ENCODE peak calls at places on chromosomes 2 and 18, in seven cellular contexts. H is ascending aorta, T is fibroblast of pulmonary artery, N is lower lobe of right lung, V is fibroblast of villous mesenchyme, J is fibroblast of mammary gland, G is ovary. X is an unnamed sample.

GRCh38 chr2:214651451-214651850 is 158.0 kb downstream of the BARD1 start:
- DNase-seq in H (no peak), T (no peak), N (no peak), V (peak; percentile 19), J (peak; percentile 3), G (no peak), X (no peak)

GRCh38 chr2:197163755-197164753 is 146.5 kb downstream of the ANKRD44 start:
- DNase-seq in H (no peak), T (no peak), N (no peak), V (no peak), J (no peak), G (peak; percentile 24), X (no peak)

GRCh38 chr2:61889212-61889956 is 928 bp upstream of the CCT4 start:
- DNase-seq in H (no peak), T (no peak), N (no peak), V (peak; percentile 16), J (no peak), G (peak; percentile 53), X (no peak)

GRCh38 chr18:79515944-79516351 is 120.2 kb downstream of the NFATC1 start:
- DNase-seq in H (no peak), T (no peak), N (no peak), V (no peak), J (no peak), G (no peak), X (no peak)

GRCh38 chr2:239399404-239399999 is 1.3 kb downstream of the HDAC4 start:
- DNase-seq in H (no peak), T (peak; percentile 10), N (no peak), V (peak; percentile 59), J (peak; percentile 27), G (peak; percentile 68), X (peak; percentile 41)

GRCh38 chr2:38666578-38666926 is 638 bp downstream of the GALM start:
- DNase-seq in H (no peak), T (no peak), N (peak; percentile 56), V (peak; percentile 27), J (peak; percentile 28), G (no peak), X (peak; percentile 36)

GRCh38 chr2:216583157-216583556 is 50.1 kb upstream of the IGFBP2 start:
- DNase-seq in H (no peak), T (peak; percentile 57), N (no peak), V (peak; percentile 85), J (peak; percentile 80), G (no peak), X (no peak)

GRCh38 chr2:36982467-36982866 is 16.1 kb upstream of the STRN start:
- DNase-seq in H (no peak), T (no peak), N (no peak), V (no peak), J (no peak), G (no peak), X (no peak)

GRCh38 chr18:30999887-31000628 is 42.5 kb downstream of the DSC3 start:
- DNase-seq in H (no peak), T (no peak), N (no peak), V (no peak), J (no peak), G (no peak), X (no peak)

GRCh38 chr18:25349926-25350560 is 1.9 kb downstream of the ZNF521 start:
- DNase-seq in H (no peak), T (no peak), N (peak; percentile 43), V (peak; percentile 4), J (no peak), G (peak; percentile 69), X (peak; percentile 71)

GRCh38 chr2:239882335-239882734 is 142.8 kb downstream of the NDUFA10 start:
- DNase-seq in H (no peak), T (peak; percentile 16), N (peak; percentile 64), V (peak; percentile 33), J (peak; percentile 34), G (peak; percentile 53), X (no peak)

GRCh38 chr18:25896178-25896780 is 194.1 kb downstream of the SS18 start:
- DNase-seq in H (no peak), T (peak; percentile 65), N (no peak), V (peak; percentile 47), J (peak; percentile 59), G (peak; percentile 41), X (peak; percentile 75)

GRCh38 chr2:182447843-182448242 is 21.0 kb upstream of the PDE1A start:
- DNase-seq in H (no peak), T (peak; percentile 90), N (no peak), V (peak; percentile 76), J (peak; percentile 61), G (no peak), X (peak; percentile 12)

GRCh38 chr2:53227535-53227934 is 540.1 kb upstream of the CHAC2 start:
- DNase-seq in H (no peak), T (no peak), N (no peak), V (no peak), J (no peak), G (no peak), X (no peak)

GRCh38 chr18:77983270-77983669 is 733.6 kb downstream of the GALR1 start:
- DNase-seq in H (no peak), T (no peak), N (no peak), V (no peak), J (no peak), G (no peak), X (no peak)

GRCh38 chr2:224847961-224848850 is 132.0 kb upstream of the CCDC195 start:
- DNase-seq in H (no peak), T (peak; percentile 93), N (no peak), V (peak; percentile 68), J (peak; percentile 92), G (peak; percentile 59), X (peak; percentile 72)

GRCh38 chr2:111017034-111017640 is 103.6 kb upstream of the BCL2L11 start:
- DNase-seq in H (no peak), T (no peak), N (no peak), V (no peak), J (no peak), G (no peak), X (no peak)

GRCh38 chr2:95046371-95047112 is 21.0 kb downstream of the MAL start:
- DNase-seq in H (no peak), T (no peak), N (no peak), V (no peak), J (no peak), G (no peak), X (no peak)

GRCh38 chr18:55324166-55324565 is 263.8 kb downstream of the TCF4 start:
- DNase-seq in H (no peak), T (no peak), N (no peak), V (no peak), J (no peak), G (no peak), X (no peak)

GRCh38 chr2:208101716-208102631 is 22.4 kb downstream of the CRYGD start:
- DNase-seq in H (no peak), T (peak; percentile 29), N (no peak), V (peak; percentile 30), J (peak; percentile 25), G (no peak), X (no peak)

GRCh38 chr18:74190086-74190485 is 41.8 kb downstream of the TIMM21 start:
- DNase-seq in H (no peak), T (no peak), N (no peak), V (peak; percentile 53), J (peak; percentile 25), G (no peak), X (peak; percentile 50)

DNA sequence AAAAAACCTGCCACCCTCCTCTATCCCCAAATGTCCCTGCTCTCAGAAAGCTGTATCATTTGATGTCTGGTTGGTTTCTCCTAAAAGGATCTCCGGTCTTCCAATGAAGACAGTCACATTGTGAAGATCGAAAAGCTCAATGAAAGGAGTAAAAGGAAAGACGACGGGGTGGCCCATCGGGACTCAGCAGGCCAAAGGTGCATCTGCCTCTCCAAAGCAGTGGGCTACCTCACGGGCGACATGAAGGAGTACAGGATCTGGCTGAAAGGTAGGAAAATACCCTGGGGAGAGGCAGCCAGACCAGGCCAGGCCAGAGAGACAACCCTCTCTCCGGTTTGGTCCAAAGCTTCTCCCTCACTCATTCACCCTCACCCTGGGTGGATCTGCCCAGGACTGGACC is 10.3 kb downstream of the SLC14A2 start:
- DNase-seq in H (no peak), T (no peak), N (no peak), V (no peak), J (no peak), G (no peak), X (no peak)
- TF ChIP-seq CTCF in H (no peak), T (no peak), N (no peak), V (no peak), J (no peak), G (no peak), X (no peak)

GRCh38 chr2:171327043-171327496 is 106.7 kb downstream of the METTL8 start:
- DNase-seq in H (no peak), T (no peak), N (no peak), V (peak; percentile 32), J (no peak), G (no peak), X (no peak)
- H3K4me3 ChIP-seq in H (no peak overlapping the region), T (no peak overlapping the region), N (no peak overlapping the region), V (no peak overlapping the region), J (no peak overlapping the region), G (no peak overlapping the region), X (no peak overlapping the region)

GRCh38 chr2:235591231-235591730 is 97.4 kb downstream of the AGAP1 start:
- DNase-seq in H (no peak), T (no peak), N (no peak), V (no peak), J (no peak), G (no peak), X (no peak)

GRCh38 chr2:235594964-235595363 is 101.1 kb downstream of the AGAP1 start:
- DNase-seq in H (no peak), T (no peak), N (no peak), V (no peak), J (no peak), G (no peak), X (no peak)

GRCh38 chr2:235591921-235592320 is 98.1 kb downstream of the AGAP1 start:
- DNase-seq in H (no peak), T (no peak), N (no peak), V (no peak), J (peak; percentile 26), G (no peak), X (no peak)

GRCh38 chr2:235594041-235594440 is 100.2 kb downstream of the AGAP1 start:
- DNase-seq in H (no peak), T (peak; percentile 91), N (no peak), V (peak; percentile 90), J (peak; percentile 87), G (no peak), X (no peak)

GRCh38 chr2:235592430-235592829 is 98.6 kb downstream of the AGAP1 start:
- DNase-seq in H (no peak), T (no peak), N (no peak), V (no peak), J (no peak), G (no peak), X (no peak)
- TF ChIP-seq CTCF in H (no peak), T (no peak), N (no peak), V (no peak), J (no peak), G (no peak), X (no peak)

GRCh38 chr2:139763705-139764104 is 983.5 kb upstream of the NXPH2 start:
- DNase-seq in H (no peak), T (no peak), N (no peak), V (no peak), J (no peak), G (no peak), X (no peak)

DNA sequence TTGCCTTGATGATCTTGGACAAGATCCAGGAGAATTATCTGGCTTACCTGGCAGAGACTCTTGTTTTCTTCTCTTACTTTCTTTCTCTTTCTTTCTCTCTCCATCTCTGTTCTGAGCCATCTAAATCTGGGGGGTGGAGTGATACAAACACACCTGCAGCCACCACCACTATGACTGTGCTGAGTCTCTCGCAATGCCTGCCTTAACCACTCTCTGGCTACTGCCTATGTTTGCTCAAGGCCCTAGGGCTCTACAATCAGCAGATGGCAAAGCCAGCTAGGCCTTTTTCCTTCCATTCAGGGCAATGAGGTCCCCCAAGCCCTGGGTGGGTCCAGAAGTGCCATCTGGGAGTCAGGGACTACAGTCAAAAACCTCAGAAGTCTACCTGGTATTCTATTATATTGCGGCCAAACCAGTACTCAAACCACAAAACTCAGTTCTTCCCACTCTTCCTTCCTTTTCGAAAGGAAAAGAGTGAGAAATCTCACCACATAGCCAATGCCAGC is 978.9 kb upstream of the NXPH2 start:
- DNase-seq in H (no peak), T (no peak), N (no peak), V (no peak), J (no peak), G (no peak), X (no peak)
- H3K4me3 ChIP-seq in H (no peak overlapping the region), T (no peak overlapping the region), N (no peak overlapping the region), V (no peak overlapping the region), J (no peak overlapping the region), G (no peak overlapping the region), X (no peak overlapping the region)